ENCODE peak calls at places on chromosomes 3 and 15, in nine cellular contexts. L is cardiac muscle cell, H is WERI-Rb-1, Z is heart left ventricle, K is AG10803, S is A549, G is epithelial cell of esophagus, V is Calu3, W is H1. P is an unnamed sample.
A peak's percentile ranks its signal among the peaks of the same experiment; 100 is the strongest.

GRCh38 chr15:89067751-89068150 is 20.5 kb upstream of the ABHD2 start:
- DNase-seq in L (no peak), H (no peak), Z (no peak), K (no peak), S (no peak), G (no peak), V (no peak), W (no peak), P (no peak)

GRCh38 chr3:75001330-75001729 is 386.9 kb upstream of the CNTN3 start:
- DNase-seq in L (peak; percentile 1), H (no peak), Z (no peak), K (peak; percentile 9), S (no peak), G (peak; percentile 17), V (no peak), W (no peak), P (no peak)

GRCh38 chr3:157160652-157161480 is 919 bp upstream of the CCNL1 start:
- DNase-seq in L (peak; percentile 97), H (peak; percentile 66), Z (peak; percentile 88), K (peak; percentile 96), S (peak; percentile 59), G (peak; percentile 96), V (peak; percentile 88), W (no peak), P (peak; percentile 44)

GRCh38 chr3:117910820-117911524 is 1123.7 kb downstream of the IGSF11 start:
- DNase-seq in L (no peak), H (no peak), Z (no peak), K (no peak), S (no peak), G (no peak), V (no peak), W (no peak), P (no peak)

GRCh38 chr3:72696815-72697214 is 151.4 kb downstream of the SHQ1 start:
- DNase-seq in L (no peak), H (no peak), Z (no peak), K (no peak), S (no peak), G (no peak), V (no peak), W (no peak), P (no peak)

GRCh38 chr15:93179072-93179471 is 90.1 kb upstream of the RGMA start:
- DNase-seq in L (peak; percentile 0), H (no peak), Z (no peak), K (no peak), S (no peak), G (no peak), V (peak; percentile 54), W (no peak), P (no peak)

GRCh38 chr3:16309558-16309957 is 44.5 kb downstream of the OXNAD1 start:
- DNase-seq in L (peak; percentile 40), H (no peak), Z (no peak), K (no peak), S (no peak), G (peak; percentile 79), V (peak; percentile 21), W (no peak), P (no peak)

GRCh38 chr3:41893977-41894376 is 67.9 kb downstream of the ULK4 start:
- DNase-seq in L (peak; percentile 76), H (peak; percentile 16), Z (no peak), K (peak; percentile 67), S (peak; percentile 23), G (peak; percentile 72), V (peak; percentile 45), W (no peak), P (peak; percentile 39)

GRCh38 chr3:108489776-108490175 is 20.6 kb downstream of the MYH15 start:
- DNase-seq in L (peak; percentile 70), H (peak; percentile 35), Z (no peak), K (peak; percentile 38), S (peak; percentile 28), G (peak; percentile 53), V (peak; percentile 18), W (no peak), P (peak; percentile 38)

GRCh38 chr3:29227307-29227706 is 53.6 kb upstream of the RBMS3 start:
- DNase-seq in L (no peak), H (no peak), Z (no peak), K (no peak), S (no peak), G (no peak), V (no peak), W (no peak), P (no peak)

GRCh38 chr3:127457746-127458145 is 132.8 kb downstream of the TPRA1 start:
- DNase-seq in L (no peak), H (no peak), Z (no peak), K (no peak), S (no peak), G (no peak), V (no peak), W (no peak), P (no peak)

GRCh38 chr15:46502668-46503067 is 867.8 kb downstream of the SQOR start:
- DNase-seq in L (no peak), H (no peak), Z (no peak), K (no peak), S (no peak), G (peak; percentile 2), V (no peak), W (no peak), P (no peak)

GRCh38 chr3:143307613-143308183 is 188.1 kb downstream of the CHST2 start:
- DNase-seq in L (peak; percentile 77), H (no peak), Z (no peak), K (peak; percentile 40), S (peak; percentile 9), G (peak; percentile 55), V (no peak), W (no peak), P (peak; percentile 39)

GRCh38 chr3:106485802-106486201 is 617.0 kb upstream of the CBLB start:
- DNase-seq in L (no peak), H (no peak), Z (no peak), K (no peak), S (no peak), G (no peak), V (no peak), W (no peak), P (no peak)

GRCh38 chr3:177329854-177330253 is 132.6 kb upstream of the TBL1XR1 start:
- DNase-seq in L (no peak), H (no peak), Z (no peak), K (no peak), S (no peak), G (no peak), V (no peak), W (no peak), P (no peak)

DNA sequence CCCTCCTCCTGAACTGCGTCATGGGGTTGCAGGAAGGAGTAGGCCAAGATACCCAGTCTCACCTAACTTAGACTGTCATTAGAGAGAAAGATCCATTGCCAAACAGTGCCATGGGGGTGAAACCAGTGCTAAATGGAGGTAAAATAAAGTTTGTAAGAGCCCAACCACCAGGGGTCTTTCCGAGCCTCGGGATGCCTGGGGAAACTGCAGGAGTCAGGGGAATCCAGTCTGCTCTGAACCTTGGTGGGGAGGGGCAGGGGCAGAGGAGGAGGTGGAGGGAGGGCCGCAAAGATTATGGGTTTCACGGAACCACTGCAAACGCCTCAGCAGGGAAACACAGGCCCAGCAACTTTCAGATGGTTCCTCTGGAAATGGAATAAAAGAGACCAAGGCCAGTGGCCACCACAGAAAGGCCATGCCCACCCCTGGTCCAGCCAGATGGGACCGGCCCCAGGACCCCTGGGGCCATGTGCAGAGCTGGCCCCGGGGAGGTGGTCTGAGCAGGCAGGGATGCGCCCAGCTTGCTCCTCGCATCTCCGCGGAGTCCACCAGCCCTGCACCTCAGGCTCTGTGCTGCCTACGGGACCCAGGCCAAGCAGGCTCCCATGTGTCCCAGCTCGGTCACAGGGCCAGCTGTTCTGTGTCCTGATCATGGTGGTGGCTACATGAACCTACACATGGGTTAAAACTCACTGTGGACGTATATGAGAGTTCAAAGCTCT is 19.8 kb upstream of the GP9 start:
- DNase-seq in L (no peak), H (no peak), Z (no peak), K (no peak), S (no peak), G (no peak), V (no peak), W (no peak), P (no peak)
- TF ChIP-seq CTCF in L (no peak), H (no peak), Z (no peak), K (no peak), S (no peak), G (no peak), V (no peak), W (no peak), P (no peak)

DNA sequence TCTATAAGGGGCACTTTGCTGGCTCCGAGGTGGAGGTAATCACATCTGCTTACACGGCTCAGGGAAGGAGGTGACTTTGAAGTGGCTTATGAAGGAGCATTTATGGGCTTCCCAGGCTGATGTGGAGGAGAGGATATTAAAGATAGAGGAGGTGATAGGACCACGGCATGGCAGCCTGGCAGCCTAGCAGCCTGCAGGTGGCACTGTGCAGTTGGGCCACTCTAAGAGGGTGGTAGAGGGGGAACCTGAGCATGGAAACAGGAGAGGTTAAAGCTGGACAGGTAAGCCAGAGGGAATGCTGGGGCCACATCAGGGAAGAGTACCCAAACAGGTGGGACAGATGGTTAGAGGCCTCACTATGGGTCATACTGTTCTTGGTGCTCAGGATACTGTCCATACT is 375.0 kb downstream of the WDR72 start:
- DNase-seq in L (no peak), H (peak; percentile 44), Z (no peak), K (no peak), S (no peak), G (peak; percentile 3), V (peak; percentile 47), W (peak; percentile 59), P (no peak)
- TF ChIP-seq CTCF in L (no peak), H (peak; percentile 67), Z (no peak), K (no peak), S (peak; percentile 46), G (no peak), V (peak; percentile 43), W (peak; percentile 89), P (peak; percentile 30)

GRCh38 chr3:119382134-119382533 is 81.3 kb downstream of the TMEM39A start:
- DNase-seq in L (no peak), H (no peak), Z (no peak), K (no peak), S (no peak), G (no peak), V (no peak), W (no peak), P (no peak)

GRCh38 chr3:119376758-119377157 is 82.6 kb downstream of the ARHGAP31 start:
- DNase-seq in L (peak; percentile 19), H (no peak), Z (no peak), K (no peak), S (no peak), G (no peak), V (no peak), W (no peak), P (no peak)

GRCh38 chr3:119375510-119375909 is 81.3 kb downstream of the ARHGAP31 start:
- DNase-seq in L (no peak), H (no peak), Z (no peak), K (no peak), S (no peak), G (no peak), V (no peak), W (no peak), P (no peak)

GRCh38 chr3:119378259-119378658 is 84.1 kb downstream of the ARHGAP31 start:
- DNase-seq in L (no peak), H (no peak), Z (no peak), K (no peak), S (no peak), G (no peak), V (no peak), W (no peak), P (no peak)

GRCh38 chr3:119380697-119381096 is 82.7 kb downstream of the TMEM39A start:
- DNase-seq in L (peak; percentile 15), H (no peak), Z (no peak), K (no peak), S (no peak), G (peak; percentile 11), V (peak; percentile 4), W (no peak), P (no peak)
- TF ChIP-seq CTCF in L (no peak), H (peak; percentile 10), Z (no peak), K (no peak), S (no peak), G (peak; percentile 29), V (no peak), W (no peak), P (no peak)

GRCh38 chr15:101608182-101608581 is 44.0 kb downstream of the TM2D3 start:
- DNase-seq in L (no peak), H (no peak), Z (no peak), K (no peak), S (no peak), G (no peak), V (no peak), W (no peak), P (no peak)
- TF ChIP-seq CTCF in L (no peak), H (no peak), Z (no peak), K (no peak), S (no peak), G (no peak), V (no peak), W (peak; percentile 1), P (no peak)

P was measured in GM13977.